ENCODE peak calls at places on chromosomes 12 and 14, in five cellular contexts. G, L, B, Y and S are unnamed samples.

GRCh38 chr14:32374155-32374554 is 45.1 kb downstream of the AKAP6 start:
- DNase-seq in G (no peak), Y (no peak), L (no peak), B (no peak), S (no peak)

GRCh38 chr14:71403673-71404072 is 496.4 kb downstream of the PCNX1 start:
- DNase-seq in L (peak; percentile 44), B (peak; percentile 39), G (no peak), Y (no peak), S (peak; percentile 19)

GRCh38 chr12:62647586-62647985 is 181.0 kb downstream of the MON2 start:
- DNase-seq in Y (no peak), B (no peak), G (no peak), L (no peak), S (no peak)

GRCh38 chr14:50025776-50026175 is 90.6 kb downstream of the VCPKMT start:
- DNase-seq in G (no peak), L (peak; percentile 48), Y (no peak), B (no peak), S (no peak)

GRCh38 chr14:59483360-59483759 is 848 bp downstream of the L3HYPDH start:
- DNase-seq in Y (no peak), L (peak; percentile 84), B (no peak), G (peak; percentile 25), S (peak; percentile 19)

GRCh38 chr12:64325055-64325454 is 65.5 kb downstream of the C12orf56 start:
- DNase-seq in L (no peak), G (no peak), B (no peak), Y (no peak), S (no peak)

GRCh38 chr12:59131462-59131861 is 211.2 kb upstream of the LRIG3 start:
- DNase-seq in G (no peak), Y (no peak), L (no peak), B (no peak), S (no peak)

GRCh38 chr12:32298917-32299316 is 100.4 kb upstream of the FGD4 start:
- DNase-seq in B (no peak), G (no peak), Y (no peak), L (no peak), S (no peak)

GRCh38 chr12:121917950-121918678 is at the start of gene CFAP251:
- DNase-seq in B (no peak), L (peak; percentile 58), Y (peak; percentile 26), G (no peak), S (peak; percentile 55)

GRCh38 chr12:76927170-76927784 is 48.5 kb upstream of the CSRP2 start:
- DNase-seq in B (peak; percentile 25), Y (peak; percentile 35), L (peak; percentile 57), G (peak; percentile 8), S (peak; percentile 60)

GRCh38 chr12:48767047-48767446 is 21.8 kb downstream of the ADCY6 start:
- DNase-seq in L (no peak), B (no peak), G (no peak), Y (no peak), S (no peak)

GRCh38 chr14:28762949-28763313 is 3.7 kb upstream of the FOXG1 start:
- DNase-seq in B (no peak), Y (no peak), G (no peak), L (no peak), S (no peak)

GRCh38 chr12:90099288-90099687 is 390.6 kb upstream of the ATP2B1 start:
- DNase-seq in Y (no peak), G (no peak), B (no peak), L (peak; percentile 59), S (no peak)

GRCh38 chr12:57151741-57152407 is 4.5 kb upstream of the LRP1-AS start:
- DNase-seq in L (peak; percentile 74), Y (no peak), G (no peak), B (no peak), S (no peak)

GRCh38 chr14:66444271-66444987 is 41.7 kb upstream of the CCDC196 start:
- DNase-seq in G (no peak), L (peak; percentile 1), Y (no peak), B (no peak), S (no peak)

GRCh38 chr14:52844262-52845060 is 53.1 kb upstream of the GNPNAT1 start:
- DNase-seq in B (peak; percentile 74), G (no peak), Y (no peak), L (no peak), S (no peak)

GRCh38 chr14:66043921-66044320 is 442.2 kb upstream of the CCDC196 start:
- DNase-seq in L (no peak), Y (no peak), G (no peak), B (no peak), S (no peak)

GRCh38 chr14:92414685-92415084 is 91.7 kb downstream of the SLC24A4 start:
- DNase-seq in L (no peak), Y (no peak), B (no peak), G (no peak), S (no peak)

GRCh38 chr14:104934380-104934733 is 9.7 kb downstream of the PLD4 start:
- DNase-seq in L (no peak), G (no peak), B (no peak), Y (no peak), S (no peak)
- TF ChIP-seq BHLHE40 in L (no peak), G (no peak), B (no peak), Y (no peak), S (no peak)

DNA sequence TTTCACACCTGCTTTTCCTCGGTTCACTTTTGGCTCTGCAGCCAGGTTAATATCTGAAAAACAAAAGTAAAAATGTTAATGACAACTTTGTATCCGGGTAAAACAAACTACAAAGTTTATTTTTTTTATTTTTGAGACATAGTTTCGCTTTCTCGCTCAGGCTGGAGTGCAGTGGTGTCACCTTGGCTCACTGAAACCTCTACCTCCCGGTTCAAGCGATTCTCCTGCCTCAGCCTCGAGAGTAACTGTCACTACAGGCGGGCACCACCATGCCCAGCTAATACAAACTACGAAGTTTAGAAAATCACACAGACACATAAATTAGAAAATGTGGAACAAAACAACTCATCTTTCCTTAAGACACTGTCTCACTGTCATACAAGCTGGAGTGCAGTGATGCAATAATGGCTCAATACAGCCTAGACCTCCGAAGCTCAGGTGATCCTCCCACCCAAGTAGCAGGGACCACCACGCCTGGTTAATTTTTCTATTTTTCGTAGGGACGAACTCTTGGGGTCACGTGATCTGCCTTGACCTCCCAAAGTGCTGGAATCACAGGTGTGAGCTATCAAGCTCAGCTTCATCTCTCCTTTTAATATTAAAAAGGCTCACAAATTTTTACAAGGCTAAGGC is 38.1 kb downstream of the HNRNPC start:
- DNase-seq in Y (no peak), B (no peak), L (no peak), G (no peak), S (no peak)
- TF ChIP-seq BHLHE40 in Y (no peak), B (no peak), L (no peak), G (no peak), S (no peak)

DNA sequence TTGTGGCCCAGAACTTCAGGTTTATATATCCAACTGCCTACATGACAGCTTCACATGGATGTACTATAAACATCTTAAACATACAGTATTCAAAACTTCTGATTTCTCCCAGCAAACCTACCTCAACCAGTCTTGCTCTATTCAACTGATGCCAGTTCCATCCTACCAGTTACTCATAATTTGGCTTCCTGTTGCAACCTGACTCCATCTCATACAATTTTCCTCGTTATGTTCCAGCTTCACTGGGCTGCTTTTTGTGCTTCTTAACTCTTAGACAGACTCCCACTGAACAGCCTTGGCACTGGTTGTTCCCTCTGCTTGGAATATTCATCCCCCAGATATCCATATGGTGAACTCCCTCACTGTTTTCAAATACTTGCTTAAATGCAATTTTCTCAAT is 249.2 kb downstream of the AEBP2 start:
- DNase-seq in L (peak; percentile 62), G (no peak), Y (no peak), B (no peak), S (no peak)
- TF ChIP-seq BHLHE40 in L (no peak), G (no peak), Y (no peak), B (no peak), S (no peak)

GRCh38 chr12:111413442-111414086 is 7.8 kb downstream of the SH2B3 start:
- DNase-seq in B (no peak), G (no peak), Y (no peak), L (peak; percentile 77), S (no peak)
- TF ChIP-seq BHLHE40 in B (no peak), G (no peak), Y (no peak), L (peak; percentile 60), S (no peak)

DNA sequence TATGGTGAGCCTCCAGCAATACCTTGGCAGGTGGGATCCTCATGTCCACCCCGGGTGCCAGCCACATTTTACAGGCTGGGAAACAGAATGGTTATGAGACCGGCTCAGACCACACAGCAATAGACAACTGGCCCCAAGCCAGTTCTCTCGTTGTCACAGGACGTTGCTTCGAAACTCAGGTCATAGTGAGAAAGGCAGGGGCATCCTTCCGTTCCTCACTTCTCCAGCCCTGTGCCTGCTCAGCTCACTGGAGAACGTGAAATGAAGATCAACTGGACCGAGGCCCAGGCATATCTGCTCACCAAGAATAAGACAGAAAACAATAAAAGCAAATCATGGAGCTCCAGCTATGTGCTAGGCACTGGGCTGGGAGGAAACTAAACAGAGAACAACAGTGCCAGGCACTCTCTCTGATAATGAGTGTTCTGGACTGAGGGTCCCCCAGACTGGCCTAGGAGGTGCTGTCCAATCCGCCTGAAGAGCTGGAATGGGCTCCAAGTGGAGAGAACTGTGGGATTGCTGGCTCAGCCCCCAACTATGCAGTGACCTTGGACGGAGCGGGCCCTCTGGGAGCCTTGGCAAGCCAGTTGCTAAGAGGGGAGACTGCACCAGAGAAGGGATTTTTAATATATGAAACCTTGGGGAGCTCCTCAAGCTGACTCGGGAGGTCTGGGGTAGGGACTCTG is 18.8 kb upstream of the FAIM2 start:
- DNase-seq in B (no peak), Y (no peak), G (no peak), L (no peak), S (no peak)
- TF ChIP-seq BHLHE40 in B (no peak), Y (no peak), G (no peak), L (no peak), S (no peak)

GRCh38 chr14:23570806-23571483 is 3.4 kb upstream of the AP1G2 start:
- DNase-seq in G (no peak), L (no peak), Y (no peak), B (no peak), S (no peak)
- TF ChIP-seq BHLHE40 in G (no peak), L (no peak), Y (no peak), B (no peak), S (no peak)

GRCh38 chr12:93237235-93237915 is 140.3 kb upstream of the NUDT4 start:
- DNase-seq in B (peak; percentile 13), G (no peak), L (no peak), Y (no peak), S (no peak)
- TF ChIP-seq BHLHE40 in B (no peak), G (no peak), L (no peak), Y (no peak), S (no peak)

GRCh38 chr14:64973026-64973442 is 898 bp upstream of the RAB15 start:
- DNase-seq in B (peak; percentile 38), G (no peak), L (no peak), Y (no peak), S (no peak)

GRCh38 chr14:64970041-64970440 is 2.1 kb downstream of the RAB15 start:
- DNase-seq in G (no peak), B (no peak), Y (no peak), L (no peak), S (no peak)

GRCh38 chr14:64970776-64971451 is 1.2 kb downstream of the RAB15 start:
- DNase-seq in Y (no peak), G (peak; percentile 23), B (no peak), L (peak; percentile 6), S (no peak)

GRCh38 chr14:64971890-64972785 is at the start of gene RAB15:
- DNase-seq in B (no peak), L (peak; percentile 6), G (peak; percentile 34), Y (peak; percentile 49), S (peak; percentile 62)

DNA sequence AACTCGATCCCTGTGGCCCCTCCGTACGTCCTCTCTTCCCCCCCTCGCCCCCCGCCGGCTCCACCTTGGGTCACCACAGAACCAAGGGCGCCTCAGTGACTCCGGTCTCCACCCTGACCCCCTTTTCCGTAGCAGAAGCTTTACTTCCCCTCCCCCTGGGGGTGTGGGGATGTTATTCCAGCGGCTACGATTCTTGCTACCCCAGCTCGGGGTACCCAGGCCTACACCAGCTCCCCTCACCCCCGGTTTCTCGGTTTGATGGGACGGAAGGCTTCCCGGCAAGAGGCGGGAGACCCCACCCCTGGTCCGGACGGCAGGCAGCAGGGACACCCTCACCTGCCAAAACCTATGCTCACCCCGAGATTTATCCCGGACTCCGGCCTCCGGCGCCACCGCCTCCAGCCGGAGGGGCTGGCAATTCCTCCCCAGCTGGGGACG is 665 bp downstream of the RAB15 start:
- DNase-seq in G (no peak), Y (no peak), B (no peak), L (no peak), S (no peak)
- TF ChIP-seq BHLHE40 in G (no peak), Y (no peak), B (no peak), L (no peak), S (no peak)